ENCODE peak calls at places on chromosomes 1 and 21, in four cellular contexts. One of them, this sample, is unnamed.

GRCh38 chr1:53413175-53414001 is 45.8 kb upstream of the DMRTB1 start:
- DNase-seq in heart right ventricle: no peak
- DNase-seq in A549: peak
- DNase-seq in cardiac fibroblast: peak
- DNase-seq in this sample: no peak

GRCh38 chr1:29379438-29380073 is 143.2 kb downstream of the PTPRU start:
- DNase-seq in heart right ventricle: no peak
- DNase-seq in A549: peak
- DNase-seq in cardiac fibroblast: peak
- DNase-seq in this sample: no peak

GRCh38 chr1:46153228-46153627 is 20.8 kb upstream of the PIK3R3 start:
- DNase-seq in heart right ventricle: no peak
- DNase-seq in A549: no peak
- DNase-seq in cardiac fibroblast: no peak
- DNase-seq in this sample: no peak

GRCh38 chr1:226119169-226119568 is 56.7 kb downstream of the H3-3A start:
- DNase-seq in heart right ventricle: no peak
- DNase-seq in A549: no peak
- DNase-seq in cardiac fibroblast: no peak
- DNase-seq in this sample: no peak

GRCh38 chr1:188822248-188822647 is 1655.4 kb downstream of the BRINP3 start:
- DNase-seq in heart right ventricle: no peak
- DNase-seq in A549: no peak
- DNase-seq in cardiac fibroblast: no peak
- DNase-seq in this sample: peak

GRCh38 chr21:16427587-16428087 is 697.9 kb downstream of the USP25 start:
- DNase-seq in heart right ventricle: no peak
- DNase-seq in A549: no peak
- DNase-seq in cardiac fibroblast: no peak
- DNase-seq in this sample: no peak

GRCh38 chr1:218496561-218496960 is 151.4 kb downstream of the TGFB2 start:
- DNase-seq in heart right ventricle: no peak
- DNase-seq in A549: peak
- DNase-seq in cardiac fibroblast: peak
- DNase-seq in this sample: no peak

GRCh38 chr1:229062135-229062534 is 208.8 kb upstream of the RAB4A start:
- DNase-seq in heart right ventricle: no peak
- DNase-seq in A549: no peak
- DNase-seq in cardiac fibroblast: no peak
- DNase-seq in this sample: no peak

GRCh38 chr1:205983925-205984725 is 19.1 kb downstream of the RAB7B start:
- DNase-seq in heart right ventricle: peak
- DNase-seq in A549: peak
- DNase-seq in cardiac fibroblast: peak
- DNase-seq in this sample: peak

GRCh38 chr1:36493524-36493923 is 10.8 kb upstream of the CSF3R start:
- DNase-seq in heart right ventricle: no peak
- DNase-seq in A549: no peak
- DNase-seq in cardiac fibroblast: no peak
- DNase-seq in this sample: no peak

GRCh38 chr1:7899741-7900140 is 40.9 kb downstream of the TNFRSF9 start:
- DNase-seq in heart right ventricle: no peak
- DNase-seq in A549: no peak
- DNase-seq in cardiac fibroblast: peak
- DNase-seq in this sample: no peak

GRCh38 chr1:112935474-112936289 is 20.3 kb downstream of the SLC16A1 start:
- DNase-seq in heart right ventricle: no peak
- DNase-seq in A549: peak
- DNase-seq in cardiac fibroblast: peak
- DNase-seq in this sample: no peak

GRCh38 chr1:243708210-243708609 is 141.8 kb downstream of the AKT3 start:
- DNase-seq in heart right ventricle: no peak
- DNase-seq in A549: no peak
- DNase-seq in cardiac fibroblast: peak
- DNase-seq in this sample: no peak

GRCh38 chr21:37032877-37033471 is 26.5 kb downstream of the RIPPLY3 start:
- DNase-seq in heart right ventricle: no peak
- DNase-seq in A549: peak
- DNase-seq in cardiac fibroblast: peak
- DNase-seq in this sample: no peak

GRCh38 chr21:37032293-37032692 is 25.8 kb downstream of the RIPPLY3 start:
- DNase-seq in heart right ventricle: no peak
- DNase-seq in A549: no peak
- DNase-seq in cardiac fibroblast: no peak
- DNase-seq in this sample: no peak

GRCh38 chr21:37030864-37031263 is 24.4 kb downstream of the RIPPLY3 start:
- DNase-seq in heart right ventricle: no peak
- DNase-seq in A549: no peak
- DNase-seq in cardiac fibroblast: no peak
- DNase-seq in this sample: no peak

GRCh38 chr21:37028579-37028978 is 22.1 kb downstream of the RIPPLY3 start:
- DNase-seq in heart right ventricle: no peak
- DNase-seq in A549: peak
- DNase-seq in cardiac fibroblast: peak
- DNase-seq in this sample: no peak
- TF ChIP-seq CTCF in heart right ventricle: no peak
- TF ChIP-seq CTCF in A549: no peak
- TF ChIP-seq CTCF in cardiac fibroblast: no peak
- TF ChIP-seq CTCF in this sample: no peak

GRCh38 chr1:64572222-64572900 is 102.4 kb downstream of the CACHD1 start:
- DNase-seq in heart right ventricle: no peak
- DNase-seq in A549: no peak
- DNase-seq in cardiac fibroblast: no peak
- DNase-seq in this sample: no peak
- TF ChIP-seq CTCF in heart right ventricle: no peak
- TF ChIP-seq CTCF in A549: no peak
- TF ChIP-seq CTCF in cardiac fibroblast: no peak
- TF ChIP-seq CTCF in this sample: no peak

DNA sequence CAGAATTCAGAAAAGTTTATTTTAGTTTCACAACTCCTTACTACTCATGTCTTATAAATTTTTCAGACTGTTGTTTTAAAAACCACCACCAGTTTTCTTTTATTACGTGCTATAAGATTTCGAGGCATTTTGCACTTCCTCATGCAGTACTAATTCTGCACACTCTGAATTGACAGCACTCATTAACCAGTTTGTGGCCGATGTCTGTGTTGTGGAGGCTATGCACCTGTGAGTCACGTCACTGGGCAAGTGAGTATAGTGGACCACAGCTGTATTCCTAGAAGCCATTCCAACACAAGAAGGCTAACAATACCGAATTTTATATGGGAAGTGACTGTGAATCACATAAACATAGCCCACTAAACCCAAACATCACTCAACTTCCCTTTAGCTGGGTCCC is 21.0 kb upstream of the SPATA6 start:
- DNase-seq in heart right ventricle: no peak
- DNase-seq in A549: no peak
- DNase-seq in cardiac fibroblast: no peak
- DNase-seq in this sample: no peak
- TF ChIP-seq CTCF in heart right ventricle: no peak
- TF ChIP-seq CTCF in A549: no peak
- TF ChIP-seq CTCF in cardiac fibroblast: no peak
- TF ChIP-seq CTCF in this sample: no peak

DNA sequence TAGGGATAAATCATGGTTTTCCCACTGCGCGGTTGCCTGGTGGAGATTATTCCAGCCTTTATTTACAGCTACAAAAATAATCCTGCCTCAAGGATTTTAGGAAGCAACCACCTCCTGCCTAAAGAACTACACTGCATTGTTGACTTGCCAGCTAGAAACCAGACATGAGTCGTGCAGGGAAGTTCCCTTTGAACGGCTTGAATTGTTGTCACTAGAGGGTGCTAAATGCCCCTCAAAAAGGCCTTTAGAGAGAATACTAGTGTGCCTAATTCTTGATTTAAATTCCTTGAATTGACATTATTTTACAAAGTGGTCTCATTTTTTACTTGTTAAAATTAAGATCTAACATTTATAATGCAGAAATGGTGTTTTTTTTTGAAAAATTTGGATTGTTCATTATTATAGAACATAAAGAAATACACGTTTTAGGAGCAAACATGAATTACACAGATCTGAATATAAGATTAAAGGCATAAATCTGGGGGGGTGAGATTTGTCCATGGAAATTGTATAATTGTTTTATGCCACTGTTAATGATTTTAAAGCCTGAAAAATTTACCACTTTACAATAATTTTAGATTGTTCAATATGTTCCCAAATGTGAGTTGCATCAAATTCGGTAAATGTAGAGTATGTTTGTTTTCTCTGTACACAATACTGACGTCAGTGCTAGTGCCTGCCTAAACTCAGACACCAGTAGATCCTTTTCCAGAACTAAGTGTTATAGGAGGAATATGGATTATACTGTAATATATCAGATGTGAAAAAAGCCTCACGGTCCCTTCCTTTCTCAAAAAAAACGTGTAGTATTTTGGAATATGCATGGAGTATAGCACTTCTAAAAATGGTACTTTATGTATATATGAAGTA is 7.6 kb upstream of the ERG start:
- DNase-seq in heart right ventricle: peak
- DNase-seq in A549: peak
- DNase-seq in cardiac fibroblast: peak
- DNase-seq in this sample: peak
- TF ChIP-seq CTCF in heart right ventricle: peak
- TF ChIP-seq CTCF in A549: peak
- TF ChIP-seq CTCF in cardiac fibroblast: peak
- TF ChIP-seq CTCF in this sample: peak

GRCh38 chr21:27426196-27426595 is 459.3 kb upstream of the ADAMTS5 start:
- DNase-seq in heart right ventricle: no peak
- DNase-seq in A549: no peak
- DNase-seq in cardiac fibroblast: no peak
- DNase-seq in this sample: no peak

GRCh38 chr21:27424601-27425000 is 457.7 kb upstream of the ADAMTS5 start:
- DNase-seq in heart right ventricle: no peak
- DNase-seq in A549: no peak
- DNase-seq in cardiac fibroblast: peak
- DNase-seq in this sample: no peak

GRCh38 chr21:27425172-27425571 is 458.3 kb upstream of the ADAMTS5 start:
- DNase-seq in heart right ventricle: no peak
- DNase-seq in A549: no peak
- DNase-seq in cardiac fibroblast: peak
- DNase-seq in this sample: no peak

GRCh38 chr21:27425574-27425973 is 458.7 kb upstream of the ADAMTS5 start:
- DNase-seq in heart right ventricle: no peak
- DNase-seq in A549: no peak
- DNase-seq in cardiac fibroblast: peak
- DNase-seq in this sample: no peak

DNA sequence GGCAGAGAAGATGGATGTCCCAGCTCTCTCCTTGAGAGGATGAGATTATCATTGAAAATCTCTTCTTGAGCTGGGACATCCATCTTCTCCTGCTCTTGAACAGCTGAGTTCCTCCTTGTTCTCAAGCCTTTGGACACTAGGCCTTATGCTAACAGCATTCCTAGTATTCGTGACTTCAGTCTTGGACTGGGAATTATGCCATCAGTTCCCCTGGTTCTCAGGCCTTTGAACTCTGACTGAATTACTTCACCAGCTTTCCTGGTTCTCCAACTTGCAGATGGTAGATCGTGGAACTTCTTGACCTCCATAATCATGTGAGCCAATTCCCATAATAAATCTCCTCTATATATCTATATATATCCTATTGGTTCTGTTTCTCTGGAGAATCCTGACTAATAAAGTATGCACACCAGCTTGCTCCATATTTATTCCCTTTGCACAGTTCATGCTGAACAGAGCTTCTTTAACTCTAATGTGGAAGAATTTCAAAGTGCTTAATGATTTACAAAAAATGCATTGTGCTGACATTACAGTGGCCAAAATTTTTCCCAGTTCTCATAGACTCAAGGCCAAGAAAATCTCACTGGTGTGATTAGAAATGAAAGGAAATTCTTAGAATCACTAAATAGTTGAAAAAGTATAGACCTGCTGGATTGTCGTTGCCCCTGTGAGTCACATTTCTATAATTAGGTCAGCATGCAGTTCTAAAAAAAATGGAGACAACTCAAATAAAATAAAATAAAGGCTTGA is 462.9 kb upstream of the ADAMTS5 start:
- DNase-seq in heart right ventricle: peak
- DNase-seq in A549: no peak
- DNase-seq in cardiac fibroblast: peak
- DNase-seq in this sample: no peak
- TF ChIP-seq CTCF in heart right ventricle: no peak
- TF ChIP-seq CTCF in A549: no peak
- TF ChIP-seq CTCF in cardiac fibroblast: no peak
- TF ChIP-seq CTCF in this sample: no peak

GRCh38 chr1:26500488-26501175 is 28.4 kb downstream of the HMGN2 start:
- DNase-seq in heart right ventricle: peak
- DNase-seq in A549: peak
- DNase-seq in cardiac fibroblast: peak
- DNase-seq in this sample: peak
- TF ChIP-seq CTCF in heart right ventricle: no peak
- TF ChIP-seq CTCF in A549: no peak
- TF ChIP-seq CTCF in cardiac fibroblast: no peak
- TF ChIP-seq CTCF in this sample: peak

This sample was measured in endothelial cell.